ENCODE peak calls at places on chromosomes 7 and 10, in eight cellular contexts. C is COR-L47; A is stimulated activated CD8-positive, alpha-beta memory T cell treated with anti-CD3 and anti-CD28 coated beads, Interleukin-4, amount 100 ng/mL, for 1 hour; E is iPS DF 6.9; X is smooth muscle cell of the brain vasculature; P is activated CD4-positive, alpha-beta T cell treated with anti-CD3 and anti-CD28 coated beads, Interleukin-2, amount 50 U/mL, for 48 hours; J is PC-9; M is NCI-H345. Q is an unnamed sample.

GRCh38 chr7:22879285-22879684 is 56.6 kb upstream of the TOMM7 start:
- DNase-seq in C (no peak), A (no peak), E (no peak), X (no peak), P (no peak), J (no peak), M (no peak), Q (no peak)

GRCh38 chr7:9680713-9681112 is 1247.3 kb downstream of the NXPH1 start:
- DNase-seq in C (no peak), A (no peak), E (no peak), X (no peak), P (no peak), J (no peak), M (no peak), Q (no peak)

GRCh38 chr10:97428572-97428981 is 2.6 kb downstream of the PGAM1 start:
- DNase-seq in C (no peak), A (no peak), E (no peak), X (no peak), P (peak; percentile 37), J (no peak), M (no peak), Q (no peak)

GRCh38 chr7:55365103-55365679 is at the start of gene LANCL2:
- DNase-seq in C (peak; percentile 40), A (peak; percentile 7), E (no peak), X (no peak), P (peak; percentile 59), J (peak; percentile 57), M (peak; percentile 73), Q (no peak)

GRCh38 chr10:118754132-118754555 is 626 bp downstream of the CACUL1 start:
- DNase-seq in C (peak; percentile 8), A (no peak), E (no peak), X (no peak), P (peak; percentile 35), J (peak; percentile 42), M (peak; percentile 7), Q (peak; percentile 68)

GRCh38 chr10:89867964-89868363 is 166.6 kb downstream of the KIF20B start:
- DNase-seq in C (no peak), A (no peak), E (no peak), X (no peak), P (no peak), J (peak; percentile 43), M (peak; percentile 3), Q (no peak)

GRCh38 chr7:76280408-76280807 is 22.1 kb upstream of the HSPB1 start:
- DNase-seq in C (no peak), A (no peak), E (no peak), X (no peak), P (no peak), J (no peak), M (no peak), Q (no peak)

GRCh38 chr7:18004372-18004771 is 23.3 kb downstream of the PRPS1L1 start:
- DNase-seq in C (no peak), A (no peak), E (no peak), X (no peak), P (no peak), J (no peak), M (no peak), Q (no peak)

GRCh38 chr7:1664711-1665591 is 5.1 kb upstream of the ELFN1 start:
- DNase-seq in C (peak; percentile 34), A (no peak), E (no peak), X (peak; percentile 13), P (peak; percentile 65), J (no peak), M (peak; percentile 71), Q (no peak)

GRCh38 chr7:155324012-155324917 is 26.6 kb downstream of the INSIG1 start:
- DNase-seq in C (no peak), A (no peak), E (no peak), X (no peak), P (no peak), J (no peak), M (peak; percentile 52), Q (no peak)

GRCh38 chr10:115882021-115882420 is 391.0 kb downstream of the GFRA1 start:
- DNase-seq in C (peak; percentile 10), A (no peak), E (no peak), X (no peak), P (no peak), J (no peak), M (peak; percentile 69), Q (no peak)

GRCh38 chr7:91302794-91303193 is 38.6 kb downstream of the FZD1 start:
- DNase-seq in C (no peak), A (no peak), E (no peak), X (no peak), P (no peak), J (no peak), M (no peak), Q (no peak)

GRCh38 chr7:17989546-17989945 is 38.1 kb downstream of the PRPS1L1 start:
- DNase-seq in C (no peak), A (no peak), E (no peak), X (no peak), P (no peak), J (no peak), M (no peak), Q (no peak)

GRCh38 chr7:92695308-92696261 is 105.4 kb upstream of the FAM133B start:
- DNase-seq in C (no peak), A (no peak), E (no peak), X (peak; percentile 79), P (no peak), J (peak; percentile 78), M (peak; percentile 29), Q (no peak)

GRCh38 chr10:79224992-79225391 is 122.3 kb upstream of the PPIF start:
- DNase-seq in C (no peak), A (no peak), E (no peak), X (no peak), P (no peak), J (no peak), M (no peak), Q (no peak)